ENCODE peak calls at places on chromosomes 11 and 22, in ten cellular contexts. P is suprapubic skin, S is sigmoid colon, L is spleen, O is prostate gland, C is stomach, Z is Panc1, W is HepG2, N is esophagus muscularis mucosa, K is HCT116. I is an unnamed sample.

GRCh38 chr11:14380947-14381555 is 22.1 kb upstream of the RRAS2 start:
- DNase-seq in C (peak; percentile 83), S (peak; percentile 87), L (peak; percentile 93), K (no peak), W (peak; percentile 22), Z (no peak), P (peak; percentile 85), N (no peak), O (peak; percentile 72), I (peak; percentile 72)

GRCh38 chr11:65412271-65413076 is 10.1 kb upstream of the NEAT1 start:
- DNase-seq in L (peak; percentile 59), N (no peak), C (no peak), O (no peak), P (peak; percentile 77), S (peak; percentile 62), Z (no peak), K (no peak), W (no peak), I (no peak)

GRCh38 chr22:21861290-21861848 is 6.1 kb downstream of the MAPK1 start:
- DNase-seq in C (no peak), Z (no peak), L (no peak), P (no peak), O (no peak), W (no peak), N (no peak), K (no peak), S (no peak), I (no peak)

GRCh38 chr11:102470257-102470656 is 17.7 kb upstream of the TMEM123 start:
- DNase-seq in C (no peak), N (no peak), K (no peak), S (no peak), O (no peak), W (no peak), Z (no peak), L (no peak), P (no peak), I (no peak)

GRCh38 chr22:42933783-42934144 is 76.7 kb upstream of the ARFGAP3 start:
- DNase-seq in S (no peak), K (no peak), Z (no peak), N (no peak), C (no peak), L (no peak), P (no peak), W (peak; percentile 33), O (peak; percentile 40), I (no peak)

GRCh38 chr11:112073941-112074811 is at the start of the genes NKAPD1 and PIH1D2:
- DNase-seq in L (peak; percentile 91), O (peak; percentile 60), N (peak; percentile 94), K (peak; percentile 83), C (peak; percentile 82), W (peak; percentile 85), S (peak; percentile 86), P (peak; percentile 86), Z (peak; percentile 79), I (peak; percentile 79)

GRCh38 chr11:118145285-118146227 is 7.1 kb downstream of the SCN4B start:
- DNase-seq in L (peak; percentile 94), O (peak; percentile 94), W (peak; percentile 68), S (peak; percentile 89), Z (peak; percentile 50), P (peak; percentile 93), N (peak; percentile 94), C (peak; percentile 93), K (peak; percentile 82), I (peak; percentile 96)

GRCh38 chr11:12129227-12129626 is 18.8 kb downstream of the MICAL2 start:
- DNase-seq in C (no peak), N (no peak), L (no peak), S (no peak), W (no peak), Z (no peak), O (no peak), P (no peak), K (no peak), I (no peak)

GRCh38 chr22:28112548-28113043 is 193.5 kb upstream of the PITPNB start:
- DNase-seq in L (no peak), K (peak; percentile 48), C (no peak), Z (no peak), P (no peak), N (no peak), W (peak; percentile 25), S (peak; percentile 68), O (no peak), I (no peak)

GRCh38 chr11:130131957-130132850 is 27.4 kb upstream of the ST14 start:
- DNase-seq in N (no peak), S (no peak), L (no peak), K (peak; percentile 53), O (peak; percentile 46), P (no peak), Z (peak; percentile 72), C (peak; percentile 41), W (peak; percentile 68), I (peak; percentile 49)

GRCh38 chr11:33747969-33748368 is 11.7 kb upstream of the CD59 start:
- DNase-seq in W (no peak), Z (no peak), N (no peak), P (no peak), K (no peak), L (no peak), S (no peak), O (no peak), C (no peak), I (no peak)

GRCh38 chr11:34296412-34296811 is 61.4 kb downstream of the ABTB2 start:
- DNase-seq in W (no peak), O (no peak), P (no peak), N (no peak), K (no peak), L (no peak), Z (no peak), S (no peak), C (no peak), I (no peak)

GRCh38 chr22:36569999-36570398 is 41.0 kb upstream of the EIF3D start:
- DNase-seq in C (no peak), K (peak; percentile 33), O (no peak), Z (no peak), P (no peak), W (peak; percentile 18), N (no peak), L (no peak), S (no peak), I (no peak)

GRCh38 chr11:73239111-73239521 is 21.0 kb downstream of the P2RY2 start:
- DNase-seq in C (no peak), K (no peak), W (no peak), P (no peak), O (no peak), N (no peak), L (peak; percentile 51), Z (no peak), S (peak; percentile 56), I (no peak)

GRCh38 chr22:27224485-27225364 is 567.3 kb downstream of the MIAT start:
- DNase-seq in C (no peak), N (no peak), S (no peak), K (no peak), L (no peak), P (no peak), O (no peak), W (no peak), Z (no peak), I (no peak)

GRCh38 chr11:92550411-92550810 is 325.8 kb downstream of the FAT3 start:
- DNase-seq in C (peak; percentile 54), K (no peak), Z (no peak), S (no peak), N (no peak), W (no peak), L (no peak), P (no peak), O (peak; percentile 39), I (no peak)
- TF ChIP-seq POLR2AphosphoS5 in C (no peak), K (no peak), Z (no peak), S (no peak), N (no peak), W (no peak), L (no peak), P (no peak), O (no peak), I (no peak)

DNA sequence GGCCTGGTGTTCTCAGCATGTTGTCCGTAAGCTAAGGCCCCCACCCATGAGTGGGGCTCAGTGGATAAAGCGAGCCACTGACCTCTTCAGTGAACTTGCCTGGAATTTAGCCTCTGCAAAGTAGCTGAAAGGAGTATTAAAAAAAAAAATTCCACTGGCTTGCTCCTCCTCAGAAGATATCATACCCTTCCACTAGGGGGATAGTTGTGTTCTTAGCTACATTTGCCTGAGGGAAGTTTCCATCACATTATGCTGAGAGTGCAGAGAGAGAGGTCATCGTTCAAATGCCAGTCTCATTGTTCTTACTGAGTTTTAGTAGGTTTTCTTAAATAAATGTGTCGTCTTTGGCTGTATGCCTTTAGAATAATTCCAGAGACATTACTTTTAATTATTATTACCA is 879.7 kb downstream of the JRKL start:
- DNase-seq in K (no peak), C (no peak), P (no peak), N (no peak), Z (no peak), W (peak; percentile 13), S (no peak), L (no peak), O (no peak), I (no peak)
- TF ChIP-seq CTCF in K (no peak), C (no peak), P (no peak), N (no peak), Z (no peak), W (peak; percentile 3), S (no peak), L (no peak), O (no peak), I (no peak)

GRCh38 chr11:66637557-66638176 is 836 bp upstream of the RBM4 start:
- DNase-seq in N (no peak), Z (no peak), K (no peak), S (peak; percentile 69), C (no peak), P (no peak), W (no peak), L (no peak), O (no peak), I (no peak)

GRCh38 chr11:66632952-66633351 is 5.6 kb upstream of the RBM4 start:
- DNase-seq in O (no peak), P (no peak), S (no peak), W (no peak), N (no peak), K (no peak), C (no peak), L (no peak), Z (no peak), I (no peak)

GRCh38 chr11:66639066-66639813 is 737 bp downstream of the RBM4 start:
- DNase-seq in K (no peak), N (no peak), S (peak; percentile 70), O (no peak), C (no peak), L (no peak), Z (no peak), P (no peak), W (peak; percentile 29), I (peak; percentile 20)

GRCh38 chr11:66638177-66639065 is at the start of gene RBM4:
- DNase-seq in O (peak; percentile 100), C (peak; percentile 98), N (peak; percentile 100), L (peak; percentile 97), K (peak; percentile 100), S (peak; percentile 100), Z (peak; percentile 99), W (peak; percentile 99), P (peak; percentile 99), I (peak; percentile 98)

GRCh38 chr11:66636411-66636810 is 2.1 kb upstream of the RBM4 start:
- DNase-seq in P (no peak), K (no peak), S (no peak), O (no peak), W (no peak), N (no peak), C (no peak), Z (no peak), L (no peak), I (no peak)
- H3K4me1 ChIP-seq in P (peaks cover 45% of the 10 kb centered on the region), K (peaks cover 29% of the 10 kb centered on the region), S (peaks cover 59% of the 10 kb centered on the region), O (peaks cover 5% of the 10 kb centered on the region), W (peaks cover 43% of the 10 kb centered on the region), N (peaks cover 77% of the 10 kb centered on the region), C (peaks cover 59% of the 10 kb centered on the region), Z (peaks cover 31% of the 10 kb centered on the region), L (peaks cover 26% of the 10 kb centered on the region), I (peaks cover 15% of the 10 kb centered on the region)

GRCh38 chr11:70782401-70782913 is 384.1 kb downstream of the CTTN start:
- DNase-seq in S (no peak), K (no peak), O (no peak), C (no peak), W (no peak), L (no peak), N (no peak), Z (no peak), P (no peak), I (no peak)
- TF ChIP-seq POLR2AphosphoS5 in S (no peak), K (no peak), O (no peak), C (no peak), W (no peak), L (no peak), N (no peak), Z (no peak), P (no peak), I (no peak)